ENCODE peak calls at places on chromosomes 5 and 9, in four cellular contexts. L, Q, B and H are unnamed samples.

GRCh38 chr5:8508196-8508595 is 639.2 kb downstream of the MTRR start:
- DNase-seq in Q (no peak), L (no peak), B (no peak), H (peak; percentile 65)

GRCh38 chr5:115602585-115603125 is 376 bp upstream of the TICAM2 start:
- DNase-seq in L (no peak), B (peak; percentile 51), Q (no peak), H (no peak)

GRCh38 chr5:135249658-135250057 is 149.4 kb downstream of the MACROH2A1 start:
- DNase-seq in B (no peak), L (no peak), Q (no peak), H (no peak)

GRCh38 chr5:147756566-147756965 is 26.0 kb downstream of the JAKMIP2 start:
- DNase-seq in B (no peak), L (no peak), Q (no peak), H (no peak)

GRCh38 chr5:150791536-150791935 is 13.0 kb downstream of the SMIM3 start:
- DNase-seq in Q (no peak), B (no peak), L (no peak), H (no peak)

GRCh38 chr9:130769004-130769403 is 66.0 kb upstream of the ABL1 start:
- DNase-seq in L (no peak), Q (no peak), B (no peak), H (no peak)

GRCh38 chr9:89865357-89865756 is 260.5 kb downstream of the GADD45G start:
- DNase-seq in L (peak; percentile 18), Q (no peak), B (no peak), H (no peak)

GRCh38 chr5:78360674-78361225 is 333 bp downstream of the SCAMP1 start:
- DNase-seq in Q (peak; percentile 69), L (peak; percentile 84), B (no peak), H (no peak)

GRCh38 chr5:61311836-61312808 is 19.9 kb upstream of the ZSWIM6 start:
- DNase-seq in B (peak; percentile 92), L (no peak), Q (no peak), H (peak; percentile 87)

GRCh38 chr5:174459832-174460448 is 264.4 kb upstream of the MSX2 start:
- DNase-seq in B (no peak), Q (no peak), L (no peak), H (no peak)

GRCh38 chr5:96320797-96321196 is 112.3 kb downstream of the PCSK1 start:
- DNase-seq in L (no peak), B (no peak), Q (no peak), H (no peak)

GRCh38 chr9:2264081-2264480 is 248.9 kb downstream of the SMARCA2 start:
- DNase-seq in Q (no peak), B (no peak), L (no peak), H (no peak)

GRCh38 chr9:109556061-109556460 is 58.0 kb upstream of the PTPN3 start:
- DNase-seq in B (no peak), L (no peak), Q (no peak), H (no peak)

GRCh38 chr5:143923634-143924265 is 111.8 kb downstream of the HMHB1 start:
- DNase-seq in Q (no peak), B (peak; percentile 58), L (no peak), H (no peak)

GRCh38 chr9:20512106-20512505 is 110.2 kb downstream of the MLLT3 start:
- DNase-seq in Q (no peak), L (no peak), B (peak; percentile 36), H (peak; percentile 17)

GRCh38 chr9:127805620-127806019 is 2.9 kb downstream of the FPGS start:
- DNase-seq in L (no peak), Q (no peak), B (no peak), H (no peak)

GRCh38 chr5:11182441-11183080 is 421.5 kb upstream of the DAP start:
- DNase-seq in B (peak; percentile 61), L (no peak), Q (no peak), H (no peak)

GRCh38 chr5:94888674-94889073 is 270.2 kb downstream of the SLF1 start:
- DNase-seq in B (no peak), Q (no peak), L (no peak), H (no peak)

GRCh38 chr5:53613036-53613435 is 52.6 kb downstream of the NDUFS4 start:
- DNase-seq in B (peak; percentile 5), Q (no peak), L (no peak), H (no peak)

GRCh38 chr9:32487981-32488380 is 38.0 kb downstream of the RIGI start:
- DNase-seq in L (no peak), B (peak; percentile 57), Q (no peak), H (peak; percentile 43)

GRCh38 chr9:136122425-136123383 is 4.0 kb upstream of the TMEM250 start:
- DNase-seq in Q (peak; percentile 67), L (peak; percentile 91), B (peak; percentile 36), H (no peak)

GRCh38 chr5:87430863-87431262 is 18.1 kb upstream of the CCNH start:
- DNase-seq in L (no peak), B (no peak), Q (no peak), H (no peak)

GRCh38 chr9:755454-756381 is 85.8 kb upstream of the DMRT1 start:
- DNase-seq in L (no peak), B (peak; percentile 97), Q (no peak), H (peak; percentile 79)

GRCh38 chr5:1504244-1504595 is 19.5 kb downstream of the LPCAT1 start:
- DNase-seq in Q (no peak), L (no peak), B (no peak), H (no peak)
- H3K4me3 ChIP-seq in Q (no peak overlapping the region), L (no peak overlapping the region), B (no peak overlapping the region), H (no peak overlapping the region)

GRCh38 chr5:40409600-40409999 is 270.1 kb upstream of the PTGER4 start:
- DNase-seq in L (no peak), Q (peak; percentile 29), B (no peak), H (no peak)
- H3K4me3 ChIP-seq in L (no peak overlapping the region), Q (peak overlapping the region; percentile 28), B (no peak overlapping the region), H (no peak overlapping the region)

GRCh38 chr5:83965431-83965830 is 244.8 kb upstream of the HAPLN1 start:
- DNase-seq in Q (no peak), B (peak; percentile 25), L (no peak), H (no peak)
- H3K4me3 ChIP-seq in Q (no peak overlapping the region), B (no peak overlapping the region), L (no peak overlapping the region), H (no peak overlapping the region)

DNA sequence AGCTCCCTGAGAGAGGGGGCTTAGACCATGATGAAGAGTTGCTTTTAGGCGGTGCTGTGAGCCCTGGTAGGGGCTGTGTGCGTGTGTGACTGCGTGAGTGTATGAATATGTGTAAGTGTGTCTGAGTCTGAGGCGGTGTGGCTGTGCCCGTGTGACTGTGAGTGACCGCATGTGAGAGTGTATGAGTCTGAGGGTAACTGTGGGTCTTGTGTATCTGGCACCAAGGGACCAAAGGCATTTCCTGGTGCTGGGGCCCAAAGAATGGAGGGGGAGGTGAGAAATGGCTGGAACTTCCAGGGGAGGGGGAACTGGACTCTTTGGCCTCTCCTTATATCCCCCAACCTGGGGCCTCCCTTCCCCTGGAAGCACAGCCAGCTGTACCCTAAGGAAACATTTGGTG is 1.1 kb downstream of the IL11RA start:
- DNase-seq in B (no peak), Q (no peak), L (no peak), H (peak; percentile 22)
- H3K4me3 ChIP-seq in B (no peak overlapping the region), Q (no peak overlapping the region), L (no peak overlapping the region), H (no peak overlapping the region)

DNA sequence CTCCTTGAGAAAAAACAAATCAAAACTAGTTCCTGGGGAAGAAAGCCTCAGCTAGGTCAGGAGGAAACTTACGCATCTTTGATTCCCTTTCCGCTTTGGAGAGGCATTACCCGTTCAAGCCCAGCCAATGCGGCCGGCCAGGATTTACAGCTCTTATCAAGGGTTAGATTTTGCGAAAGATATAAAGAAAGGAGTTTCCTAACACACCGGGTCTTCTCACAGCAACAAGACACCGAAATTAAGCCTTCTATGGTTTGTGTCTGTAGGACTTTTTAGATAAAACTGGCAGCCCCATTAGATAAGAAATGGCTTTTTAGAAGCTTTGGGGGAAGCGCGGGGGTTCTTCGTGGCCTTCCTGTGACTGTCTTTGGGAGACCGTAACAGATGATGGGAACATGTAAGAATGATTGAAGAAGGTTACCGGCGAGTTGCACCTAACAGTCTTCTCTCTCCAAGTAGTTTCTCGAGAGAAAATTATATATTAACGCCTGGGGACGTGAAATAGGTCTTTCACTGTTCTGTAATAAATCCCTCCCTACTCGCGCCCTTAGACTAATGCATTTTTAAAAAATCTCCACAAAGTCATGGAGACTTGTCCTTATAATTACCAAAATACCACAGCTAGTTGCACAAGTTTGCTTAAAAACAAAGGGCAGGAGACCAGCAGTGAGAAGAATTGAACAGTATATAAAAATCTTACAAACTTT is 1.3 kb upstream of the ISL1 start:
- DNase-seq in Q (no peak), B (no peak), L (no peak), H (no peak)
- H3K4me3 ChIP-seq in Q (no peak overlapping the region), B (no peak overlapping the region), L (peak overlapping the region; percentile 28), H (peak overlapping the region; percentile 0)

GRCh38 chr9:126533911-126534300 is 79.8 kb upstream of the LMX1B start:
- DNase-seq in B (no peak), Q (no peak), L (no peak), H (no peak)
- H3K4me3 ChIP-seq in B (no peak overlapping the region), Q (no peak overlapping the region), L (no peak overlapping the region), H (no peak overlapping the region)

GRCh38 chr5:14945021-14945420 is 73.4 kb upstream of the ANKH start:
- DNase-seq in Q (no peak), L (no peak), B (no peak), H (no peak)

GRCh38 chr5:14945450-14945849 is 73.9 kb upstream of the ANKH start:
- DNase-seq in Q (no peak), L (no peak), B (no peak), H (no peak)

GRCh38 chr5:14942212-14942611 is 70.6 kb upstream of the ANKH start:
- DNase-seq in L (no peak), B (no peak), Q (no peak), H (no peak)

GRCh38 chr5:14948341-14948830 is 76.8 kb upstream of the ANKH start:
- DNase-seq in B (peak; percentile 52), L (no peak), Q (no peak), H (no peak)

GRCh38 chr5:14946813-14947640 is 75.4 kb upstream of the ANKH start:
- DNase-seq in Q (no peak), L (no peak), B (no peak), H (no peak)
- H3K4me3 ChIP-seq in Q (no peak overlapping the region), L (no peak overlapping the region), B (no peak overlapping the region), H (no peak overlapping the region)

DNA sequence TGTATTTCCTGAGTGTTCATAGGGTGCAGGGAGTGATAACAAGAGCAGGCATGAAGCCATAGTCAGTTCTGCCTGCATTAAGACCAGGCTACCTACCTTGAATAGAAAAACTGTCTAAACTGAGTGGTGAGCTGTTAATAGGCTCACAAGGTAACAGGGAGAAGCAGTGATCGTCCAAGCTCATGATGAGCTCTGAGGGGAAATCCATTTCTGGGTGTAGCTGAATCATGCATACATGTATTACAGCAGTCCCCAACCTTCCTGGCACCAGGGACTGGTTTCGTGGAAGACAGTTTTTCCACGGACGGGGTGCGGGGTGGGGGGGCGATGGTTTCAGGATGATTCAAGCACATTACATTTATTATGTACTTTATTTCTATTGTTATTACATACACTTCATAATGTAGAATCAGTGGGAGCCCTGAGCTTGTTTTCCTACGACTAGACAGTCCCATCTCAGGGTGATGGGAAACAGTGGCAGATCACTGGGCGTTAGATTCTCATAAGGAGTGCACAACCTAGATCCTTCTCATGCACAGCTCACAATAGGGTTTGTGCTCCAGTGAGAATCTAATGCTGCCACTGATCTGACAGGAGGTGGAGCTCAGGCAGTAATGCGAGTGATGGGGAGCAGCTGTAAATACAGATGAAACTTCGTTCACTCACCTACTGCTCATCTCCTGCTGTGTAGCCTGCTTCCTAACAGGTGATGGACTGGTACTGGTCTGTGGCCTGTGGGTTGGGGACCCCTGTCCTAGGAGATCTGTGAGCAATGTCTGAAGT is 100.0 kb upstream of the IL6ST start:
- DNase-seq in Q (no peak), B (no peak), L (no peak), H (no peak)
- H3K4me3 ChIP-seq in Q (no peak overlapping the region), B (no peak overlapping the region), L (no peak overlapping the region), H (no peak overlapping the region)

GRCh38 chr9:92655896-92656536 is 13.9 kb downstream of the IPPK start:
- DNase-seq in Q (no peak), L (peak; percentile 39), B (no peak), H (no peak)
- H3K4me3 ChIP-seq in Q (no peak overlapping the region), L (no peak overlapping the region), B (no peak overlapping the region), H (no peak overlapping the region)